ENCODE peak calls at places on chromosomes 11 and 22, in nine cellular contexts. B is Caco-2; D is coronary artery; H is lung; X is transverse colon; R is GM13977; U is GM12865; Y is activated CD8-positive, alpha-beta T cell treated with anti-CD3 and anti-CD28 coated beads for 36 hours; G is brain microvascular endothelial cell. Z is an unnamed sample.

GRCh38 chr11:62721994-62722393 is 5.3 kb downstream of the HNRNPUL2 start:
- DNase-seq in B (peak), D (no peak), H (no peak), X (no peak), R (no peak), U (no peak), Y (no peak), G (peak), Z (no peak)

GRCh38 chr22:27241430-27242110 is 560.0 kb downstream of the MN1 start:
- DNase-seq in B (no peak), D (peak), H (no peak), X (no peak), R (no peak), U (no peak), Y (no peak), G (no peak), Z (no peak)

GRCh38 chr11:106327134-106327533 is 249.7 kb downstream of the AASDHPPT start:
- DNase-seq in B (no peak), D (no peak), H (no peak), X (no peak), R (no peak), U (no peak), Y (no peak), G (no peak), Z (no peak)

GRCh38 chr11:109298865-109299264 is 123.1 kb upstream of the C11orf87 start:
- DNase-seq in B (no peak), D (no peak), H (no peak), X (no peak), R (no peak), U (no peak), Y (no peak), G (no peak), Z (no peak)

GRCh38 chr22:39183991-39184585 is 31.6 kb upstream of the CBX7 start:
- DNase-seq in B (no peak), D (no peak), H (no peak), X (no peak), R (peak), U (no peak), Y (no peak), G (peak), Z (no peak)

GRCh38 chr11:74678591-74679512 is 52.4 kb downstream of the CHRDL2 start:
- DNase-seq in B (no peak), D (peak), H (no peak), X (no peak), R (no peak), U (no peak), Y (no peak), G (no peak), Z (no peak)

GRCh38 chr11:43930868-43931716 is 11.3 kb upstream of the C11orf96 start:
- DNase-seq in B (no peak), D (peak), H (no peak), X (no peak), R (no peak), U (no peak), Y (no peak), G (no peak), Z (no peak)

GRCh38 chr22:22692707-22693530 is 48.5 kb downstream of the GGTLC2 start:
- DNase-seq in B (peak), D (no peak), H (peak), X (peak), R (peak), U (peak), Y (peak), G (peak), Z (peak)

GRCh38 chr11:5522308-5522707 is 5.8 kb upstream of the UBQLNL start:
- DNase-seq in B (no peak), D (no peak), H (no peak), X (no peak), R (no peak), U (no peak), Y (no peak), G (no peak), Z (no peak)

DNA sequence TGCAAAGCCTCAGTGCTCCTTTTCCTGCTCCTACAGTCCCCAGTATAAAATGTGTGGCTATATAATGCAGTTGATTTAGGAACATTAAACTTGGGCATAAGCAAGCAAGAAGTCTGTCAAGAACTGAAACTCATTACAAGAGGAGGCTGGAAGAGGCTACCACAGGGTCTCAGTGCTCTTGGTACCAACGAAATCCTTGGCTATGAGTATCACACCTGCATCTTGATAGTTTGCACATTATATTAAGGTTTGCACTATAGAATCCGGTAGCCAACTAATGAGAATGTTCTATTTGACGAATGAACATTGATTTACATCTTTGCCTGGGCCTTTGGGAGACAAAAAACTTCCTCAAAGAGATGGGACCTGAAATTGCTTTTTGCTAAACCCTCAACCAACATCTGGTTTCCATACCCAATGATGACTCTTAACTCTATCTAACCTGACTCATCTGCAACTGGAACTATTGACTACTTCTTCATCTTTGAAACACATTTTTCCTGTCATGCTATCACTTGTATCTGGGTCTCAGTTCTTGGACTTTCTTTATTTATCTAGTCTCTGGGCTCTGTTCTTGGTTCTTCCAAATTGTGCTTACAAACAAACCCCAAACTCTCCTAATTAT is 207.2 kb upstream of the CTSC start:
- DNase-seq in B (no peak), D (no peak), H (no peak), X (no peak), R (no peak), U (no peak), Y (no peak), G (no peak), Z (no peak)
- TF ChIP-seq CTCF in B (no peak), D (peak), H (no peak), X (peak), R (no peak), U (no peak), Y (peak), G (no peak), Z (no peak)

DNA sequence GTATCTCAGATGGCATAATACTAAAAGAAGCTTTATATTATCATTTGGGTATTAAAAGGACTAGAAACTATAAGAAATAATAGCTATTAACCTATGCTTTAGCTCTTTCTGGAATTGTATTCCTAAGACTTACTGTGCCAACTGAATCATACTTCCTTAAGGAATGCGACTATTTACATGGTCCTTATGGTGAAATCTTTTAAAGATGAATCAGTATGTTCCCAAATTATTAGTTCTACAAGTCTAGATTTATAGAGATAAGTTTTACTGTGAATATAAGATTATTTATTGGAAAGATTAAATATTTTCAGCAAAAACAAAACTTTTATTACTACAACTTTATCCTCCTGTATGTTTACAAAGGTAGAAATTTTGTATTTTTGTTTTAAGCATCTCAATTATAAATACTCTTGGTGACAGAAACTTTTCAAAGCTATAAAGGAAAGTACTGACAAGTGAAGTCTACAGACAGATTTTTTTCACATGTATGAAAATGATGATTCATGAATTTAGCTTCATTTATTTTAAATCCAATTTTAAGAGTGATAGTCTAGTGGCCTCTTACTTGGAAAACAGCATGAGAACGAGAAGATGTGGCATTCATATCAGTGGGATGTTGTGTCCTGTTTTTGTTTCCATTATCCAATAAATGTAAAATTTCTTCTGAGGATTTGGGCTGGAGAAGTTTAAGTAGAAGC is 17.8 kb downstream of the KIF18A start:
- DNase-seq in B (no peak), D (no peak), H (no peak), X (no peak), R (no peak), U (no peak), Y (no peak), G (no peak), Z (no peak)
- TF ChIP-seq CTCF in B (no peak), D (no peak), H (no peak), X (no peak), R (no peak), U (no peak), Y (no peak), G (no peak), Z (no peak)

GRCh38 chr11:121321614-121322243 is 29.2 kb downstream of the SC5D start:
- DNase-seq in B (peak), D (no peak), H (no peak), X (peak), R (peak), U (peak), Y (peak), G (no peak), Z (peak)
- TF ChIP-seq CTCF in B (no peak), D (no peak), H (peak), X (peak), R (peak), U (peak), Y (no peak), G (peak), Z (peak)

DNA sequence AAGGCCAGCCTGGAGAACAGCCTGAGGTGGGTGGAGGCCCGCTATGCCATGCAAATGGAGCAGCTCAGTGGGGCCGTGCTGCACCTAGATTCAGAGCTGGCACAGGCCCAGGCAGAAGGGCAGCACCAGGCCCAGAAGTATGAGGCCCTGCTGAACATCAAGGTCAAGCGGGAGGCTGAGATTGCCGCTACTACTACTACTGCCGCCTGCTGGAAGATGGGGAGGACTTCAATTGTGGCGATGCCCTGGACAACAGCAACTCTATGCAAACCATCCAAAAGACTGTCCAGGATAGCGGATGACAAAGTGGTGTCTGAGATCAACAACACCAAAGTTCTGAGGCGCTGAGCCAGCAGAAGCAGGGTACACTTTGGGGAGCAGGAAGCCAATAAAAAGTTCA is 3.1 kb upstream of the TMEM218 start:
- DNase-seq in B (no peak), D (no peak), H (no peak), X (no peak), R (no peak), U (peak), Y (peak), G (no peak), Z (no peak)
- TF ChIP-seq CTCF in B (no peak), D (no peak), H (no peak), X (no peak), R (no peak), U (no peak), Y (no peak), G (peak), Z (no peak)

GRCh38 chr11:69881467-69882269 is 62.5 kb upstream of the FGF3 start:
- DNase-seq in B (peak), D (no peak), H (no peak), X (no peak), R (no peak), U (no peak), Y (peak), G (no peak), Z (no peak)
- TF ChIP-seq CTCF in B (no peak), D (no peak), H (no peak), X (no peak), R (no peak), U (no peak), Y (no peak), G (peak), Z (no peak)

DNA sequence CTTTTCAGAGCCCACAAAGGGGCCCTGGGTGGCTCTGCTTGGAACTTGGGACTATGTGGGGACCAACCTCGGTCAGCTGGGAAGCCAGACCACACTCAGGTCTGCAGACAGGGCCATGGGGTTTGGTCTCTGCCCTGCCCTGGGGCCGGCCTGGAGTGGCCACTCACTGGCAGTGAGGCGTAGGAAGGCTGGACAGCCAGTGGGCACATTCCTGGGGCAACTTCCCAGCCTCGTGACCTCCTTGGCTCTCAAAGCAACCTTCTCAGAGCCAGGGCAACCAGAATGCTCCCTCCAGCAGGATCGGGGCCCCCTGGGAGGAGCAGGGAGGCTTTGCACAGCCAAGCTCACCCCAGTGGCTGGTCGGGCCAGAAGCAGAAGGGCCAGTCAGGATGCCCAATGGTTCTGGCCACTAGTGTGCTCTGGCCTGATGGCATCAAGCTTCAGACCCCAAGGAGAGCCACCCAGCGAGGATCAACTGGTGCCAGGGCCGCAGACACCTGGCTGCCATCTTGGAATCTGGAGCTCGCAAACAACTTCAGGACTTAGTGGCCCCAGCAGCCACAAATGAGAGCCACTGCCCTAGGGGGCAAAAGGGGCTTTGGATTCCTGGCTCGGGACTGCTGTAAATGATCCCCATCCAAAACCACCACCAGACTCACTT is 87.1 kb downstream of the MYEOV start:
- DNase-seq in B (no peak), D (peak), H (no peak), X (peak), R (no peak), U (no peak), Y (no peak), G (no peak), Z (no peak)
- TF ChIP-seq CTCF in B (no peak), D (no peak), H (no peak), X (no peak), R (no peak), U (no peak), Y (no peak), G (no peak), Z (no peak)

GRCh38 chr11:6995703-6996102 is 24.4 kb downstream of the ZNF214 start:
- DNase-seq in B (no peak), D (no peak), H (no peak), X (no peak), R (no peak), U (no peak), Y (no peak), G (no peak), Z (no peak)
- TF ChIP-seq CTCF in B (no peak), D (no peak), H (no peak), X (no peak), R (no peak), U (no peak), Y (no peak), G (peak), Z (no peak)

GRCh38 chr22:38088723-38089473 is 4.9 kb upstream of the SLC16A8 start:
- DNase-seq in B (no peak), D (no peak), H (no peak), X (no peak), R (no peak), U (no peak), Y (no peak), G (no peak), Z (no peak)
- TF ChIP-seq CTCF in B (no peak), D (no peak), H (no peak), X (no peak), R (no peak), U (no peak), Y (no peak), G (no peak), Z (no peak)

DNA sequence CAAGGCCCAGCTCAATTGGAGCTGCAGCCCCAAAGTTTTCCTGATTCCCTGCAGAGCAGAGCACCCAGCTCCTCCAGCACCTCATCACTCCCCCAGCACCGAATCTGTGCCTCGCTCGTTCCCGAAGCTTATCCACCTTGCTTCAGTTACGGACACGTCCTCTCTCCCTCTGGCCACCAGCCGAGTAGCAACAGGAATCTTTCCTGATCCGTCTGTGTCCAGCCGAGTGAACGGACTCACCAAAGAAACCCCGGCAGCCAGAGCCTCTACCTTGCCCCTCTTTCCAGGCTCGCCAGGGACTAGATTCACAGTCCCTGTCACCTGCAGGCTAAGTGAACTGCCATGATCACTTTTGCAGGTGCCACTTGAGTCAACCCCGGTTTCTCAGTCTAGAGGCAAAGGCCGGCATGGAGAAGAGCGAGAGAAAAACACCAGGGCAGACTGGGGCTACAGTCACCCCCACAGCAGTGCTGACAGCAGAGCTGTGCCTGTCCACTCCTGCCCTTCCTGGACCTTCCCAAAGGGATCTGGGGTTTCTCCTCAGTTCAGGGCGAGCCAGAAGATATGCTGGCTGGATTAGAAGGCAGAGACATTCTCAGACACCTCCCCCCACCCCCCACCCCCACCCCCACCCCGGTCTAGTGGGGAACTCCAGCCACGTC is 32.3 kb downstream of the BID start:
- DNase-seq in B (no peak), D (no peak), H (no peak), X (no peak), R (peak), U (no peak), Y (no peak), G (no peak), Z (no peak)
- TF ChIP-seq CTCF in B (no peak), D (no peak), H (no peak), X (no peak), R (no peak), U (no peak), Y (no peak), G (no peak), Z (no peak)